ENCODE peak calls at places on chromosomes 6 and 20, in five cellular contexts. W is left ventricle myocardium inferior, F is H9, K is astrocyte, L is RWPE1. C is an unnamed sample.

GRCh38 chr20:57474816-57475215 is 50.1 kb downstream of the CTCFL start:
- DNase-seq in W (no peak), K (no peak), L (no peak), F (no peak), C (no peak)

GRCh38 chr20:25025091-25025861 is 32.7 kb downstream of the ACSS1 start:
- DNase-seq in F (no peak), W (no peak), K (no peak), L (no peak), C (no peak)

GRCh38 chr6:96899019-96899418 is 1.3 kb upstream of the NDUFAF4 start:
- DNase-seq in W (no peak), F (no peak), L (peak; percentile 45), K (peak; percentile 27), C (peak; percentile 6)

GRCh38 chr6:44224154-44224977 is 971 bp downstream of the SLC29A1 start:
- DNase-seq in W (no peak), L (no peak), F (no peak), K (no peak), C (no peak)

GRCh38 chr20:19108181-19108580 is 104.3 kb upstream of the SLC24A3 start:
- DNase-seq in F (no peak), W (no peak), L (no peak), K (no peak), C (no peak)

GRCh38 chr20:2330090-2330695 is 34.4 kb downstream of the TGM3 start:
- DNase-seq in F (no peak), W (no peak), L (no peak), K (no peak), C (no peak)

GRCh38 chr6:42428326-42429041 is 23.2 kb downstream of the TRERF1 start:
- DNase-seq in W (peak; percentile 62), F (no peak), L (no peak), K (peak; percentile 27), C (no peak)

GRCh38 chr6:14464049-14464448 is 346.5 kb downstream of the CD83 start:
- DNase-seq in K (no peak), F (peak; percentile 52), W (no peak), L (no peak), C (no peak)

GRCh38 chr6:105321728-105322127 is 81.2 kb downstream of the PREP start:
- DNase-seq in W (no peak), L (no peak), F (no peak), K (no peak), C (no peak)

GRCh38 chr6:14524319-14524718 is 406.7 kb downstream of the CD83 start:
- DNase-seq in K (peak; percentile 75), L (no peak), W (no peak), F (no peak), C (peak; percentile 27)

GRCh38 chr6:161830866-161831600 is 557.2 kb upstream of the AGPAT4 start:
- DNase-seq in K (no peak), L (no peak), W (no peak), F (no peak), C (no peak)

GRCh38 chr6:145633981-145634627 is 101.2 kb downstream of the EPM2A start:
- DNase-seq in W (peak; percentile 77), L (peak; percentile 69), K (peak; percentile 39), F (peak; percentile 86), C (peak; percentile 59)

GRCh38 chr20:24296477-24297380 is 172.7 kb upstream of the SYNDIG1 start:
- DNase-seq in W (no peak), K (no peak), F (no peak), L (no peak), C (no peak)

DNA sequence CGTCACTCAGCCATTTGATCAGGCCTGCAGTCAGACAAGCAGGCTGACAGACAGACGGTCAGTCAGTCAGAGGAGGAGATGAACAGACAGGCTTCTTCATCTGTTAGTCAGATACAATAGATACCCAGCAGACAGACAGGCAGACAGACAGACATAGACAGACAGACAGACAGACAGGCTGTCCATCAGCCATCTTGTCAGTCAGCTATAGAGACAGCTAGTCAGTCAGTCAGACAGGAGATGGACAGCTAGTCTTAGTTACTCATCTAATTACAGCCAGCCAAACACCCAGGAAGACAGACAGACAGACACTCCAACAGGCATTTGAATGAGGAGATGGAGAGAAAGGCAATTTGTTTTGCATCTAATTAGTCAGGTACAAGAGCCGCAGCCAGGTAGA is 36.4 kb downstream of the KCNB1 start:
- DNase-seq in K (no peak), W (no peak), L (no peak), F (no peak), C (no peak)
- H3K27ac ChIP-seq in K (no peak overlapping the region), W (peak overlapping the region; percentile 54), L (no peak overlapping the region), F (no peak overlapping the region), C (no peak overlapping the region)

DNA sequence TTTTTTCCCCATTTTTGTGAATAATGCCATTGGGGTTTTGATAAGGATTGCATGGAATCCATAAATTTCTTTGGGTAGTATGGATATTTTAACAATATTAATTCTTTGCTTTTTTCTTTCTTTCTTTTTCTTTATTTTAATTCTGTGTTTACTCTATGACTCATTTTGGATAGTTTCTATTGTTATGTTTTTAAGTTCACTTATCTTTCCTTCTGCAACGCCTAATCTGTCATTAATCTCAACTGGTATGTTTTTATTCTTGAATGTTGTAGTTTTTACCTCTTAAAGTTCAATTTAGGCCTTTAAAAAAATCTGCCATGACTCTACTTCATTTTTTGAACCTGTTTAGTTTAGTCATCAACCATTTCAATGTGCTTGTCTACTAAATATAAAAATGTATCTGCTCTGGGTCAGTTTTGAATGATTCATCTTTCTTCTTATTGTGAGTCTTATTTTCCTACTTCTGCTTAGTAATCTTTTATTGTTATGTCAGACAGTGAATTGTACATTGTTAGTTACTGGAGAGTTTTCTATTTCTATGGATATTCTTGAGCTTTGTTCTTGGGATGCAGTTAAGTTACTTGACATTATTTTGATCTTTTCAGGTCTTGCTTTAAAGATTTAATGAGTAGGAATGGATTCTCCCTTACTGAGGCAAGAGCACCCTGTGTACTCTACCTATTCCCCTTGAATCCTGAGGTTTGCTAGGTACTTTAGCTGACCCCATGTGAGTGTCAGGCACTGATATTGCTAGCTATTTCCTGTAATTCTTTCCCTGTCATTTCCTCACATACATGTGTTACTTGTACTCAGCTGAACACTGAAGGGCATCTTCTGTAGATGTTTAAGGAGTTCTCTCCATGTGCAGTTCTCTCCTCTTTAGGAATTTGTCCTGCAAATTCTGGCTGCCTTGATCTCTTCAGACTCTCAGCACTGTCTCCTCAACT is 104.2 kb downstream of the TFAP2B start:
- DNase-seq in F (no peak), K (peak; percentile 22), L (no peak), W (no peak), C (no peak)
- H3K27ac ChIP-seq in F (no peak overlapping the region), K (no peak overlapping the region), L (no peak overlapping the region), W (no peak overlapping the region), C (no peak overlapping the region)

GRCh38 chr20:31644701-31645100 is 7.0 kb downstream of the COX4I2 start:
- DNase-seq in F (no peak), W (no peak), L (no peak), K (no peak), C (no peak)
- H3K27ac ChIP-seq in F (no peak overlapping the region), W (no peak overlapping the region), L (no peak overlapping the region), K (no peak overlapping the region), C (no peak overlapping the region)

GRCh38 chr20:17640875-17641378 is 41.1 kb downstream of the RRBP1 start:
- DNase-seq in K (no peak), L (no peak), W (no peak), F (no peak), C (no peak)
- H3K27ac ChIP-seq in K (no peak overlapping the region), L (peak overlapping the region; percentile 3), W (no peak overlapping the region), F (no peak overlapping the region), C (no peak overlapping the region)

GRCh38 chr6:110103260-110103659 is 76.2 kb downstream of the WASF1 start:
- DNase-seq in F (no peak), L (no peak), W (no peak), K (no peak), C (no peak)
- H3K27ac ChIP-seq in F (no peak overlapping the region), L (no peak overlapping the region), W (no peak overlapping the region), K (no peak overlapping the region), C (no peak overlapping the region)

GRCh38 chr20:45189067-45189611 is 14.4 kb downstream of the PI3 start:
- DNase-seq in W (no peak), F (no peak), K (no peak), L (no peak), C (no peak)
- H3K27ac ChIP-seq in W (no peak overlapping the region), F (no peak overlapping the region), K (no peak overlapping the region), L (no peak overlapping the region), C (no peak overlapping the region)

GRCh38 chr20:13783528-13783927 is 1.2 kb downstream of the ESF1 start:
- DNase-seq in L (no peak), W (no peak), K (no peak), F (no peak), C (no peak)

GRCh38 chr20:13788167-13788834 is 3.5 kb downstream of the NDUFAF5 start:
- DNase-seq in W (no peak), F (peak; percentile 46), K (peak; percentile 39), L (peak; percentile 55), C (no peak)

GRCh38 chr20:13784271-13784892 is 337 bp downstream of the ESF1 start:
- DNase-seq in K (no peak), W (no peak), F (no peak), L (peak; percentile 2), C (no peak)

GRCh38 chr20:13784893-13785715 is at the start of the genes ESF1 and NDUFAF5:
- DNase-seq in L (peak; percentile 91), W (peak; percentile 93), K (peak; percentile 97), F (peak; percentile 96), C (peak; percentile 94)

DNA sequence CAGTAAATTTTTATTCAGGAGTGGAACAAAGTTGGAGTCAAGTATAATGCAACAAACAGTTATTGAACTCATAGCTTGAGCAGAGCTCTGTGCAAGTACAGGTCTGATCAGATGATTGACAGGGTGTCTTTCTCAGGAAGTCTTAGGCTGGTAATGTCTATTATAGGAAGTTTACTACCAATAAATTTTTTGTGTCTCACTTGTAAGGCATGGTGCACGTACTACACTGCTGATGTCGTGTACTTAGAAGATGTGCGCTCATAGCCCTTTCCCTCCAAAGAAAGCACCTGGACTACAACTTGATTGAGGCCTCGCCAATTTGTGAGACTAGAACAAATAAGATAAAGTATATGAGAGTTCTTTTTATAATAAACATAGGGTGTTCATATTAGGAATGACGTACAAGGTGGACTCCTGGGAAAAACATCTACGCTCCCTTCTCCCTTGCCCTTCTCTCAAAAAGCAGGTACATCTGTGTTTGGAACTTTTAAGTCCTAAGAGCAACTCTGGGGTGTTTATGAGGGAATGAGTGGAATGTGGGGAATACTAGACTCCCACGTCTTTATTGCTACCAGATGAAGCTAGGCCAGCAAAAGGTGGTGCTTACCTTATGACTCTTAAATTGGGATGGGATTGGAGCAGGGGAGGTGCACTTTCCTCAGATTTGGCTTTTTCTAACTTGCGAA is 1.5 kb downstream of the NDUFAF5 start:
- DNase-seq in L (peak; percentile 16), K (no peak), W (no peak), F (no peak), C (no peak)
- H3K27ac ChIP-seq in L (no peak overlapping the region), K (no peak overlapping the region), W (peak overlapping the region; percentile 95), F (no peak overlapping the region), C (no peak overlapping the region)

C was measured in AG04450.